ENCODE peak calls at places on chromosome 1, in eight cellular contexts. D, X, I, Q, P, N, U and T are unnamed samples.

GRCh38 chr1:206784471-206784903 is 12.2 kb upstream of the IL10 start:
- DNase-seq in D (no peak), Q (no peak), I (peak; percentile 35), N (no peak), X (peak; percentile 98), P (no peak), U (no peak), T (no peak)

GRCh38 chr1:230976825-230977747 is 1.6 kb downstream of the TTC13 start:
- DNase-seq in D (no peak), I (peak; percentile 46), Q (no peak), P (no peak), X (peak; percentile 42), N (no peak), U (no peak), T (no peak)

GRCh38 chr1:208829601-208830000 is 585.4 kb upstream of the PLXNA2 start:
- DNase-seq in D (no peak), I (no peak), Q (no peak), X (no peak), N (no peak), P (no peak), U (no peak), T (no peak)

GRCh38 chr1:43703836-43704235 is 3.5 kb upstream of the ST3GAL3 start:
- DNase-seq in N (no peak), P (no peak), I (no peak), U (peak; percentile 48), D (peak; percentile 24), X (no peak), Q (no peak), T (no peak)

GRCh38 chr1:46571691-46572225 is 20.3 kb upstream of the KNCN start:
- DNase-seq in U (no peak), X (no peak), N (no peak), P (no peak), D (no peak), I (no peak), Q (no peak), T (no peak)

GRCh38 chr1:6329392-6329791 is 64.2 kb downstream of the ACOT7 start:
- DNase-seq in N (no peak), X (no peak), D (no peak), P (no peak), U (peak; percentile 17), Q (no peak), I (no peak), T (no peak)

GRCh38 chr1:3789421-3790300 is 6.6 kb downstream of the LRRC47 start:
- DNase-seq in X (no peak), I (no peak), P (no peak), N (no peak), U (no peak), Q (no peak), D (no peak), T (no peak)

GRCh38 chr1:67552336-67552759 is 122.1 kb upstream of the SERBP1 start:
- DNase-seq in P (peak; percentile 85), I (peak; percentile 27), U (no peak), Q (peak; percentile 45), N (no peak), X (no peak), D (no peak), T (no peak)